ENCODE peak calls at places on chromosomes 6 and 20, in four cellular contexts. E, P, K and A are unnamed samples.
A peak's percentile ranks its signal among the peaks of the same experiment; 100 is the strongest.

GRCh38 chr6:52399511-52400315 is 20.4 kb upstream of the EFHC1 start:
- DNase-seq in E (peak; percentile 42), P (no peak), K (peak; percentile 70), A (peak; percentile 45)

GRCh38 chr6:13486679-13487121 is 700 bp downstream of the GFOD1 start:
- DNase-seq in E (peak; percentile 65), P (peak; percentile 62), K (peak; percentile 61), A (peak; percentile 46)

GRCh38 chr6:135087403-135087802 is 32.8 kb upstream of the HBS1L start:
- DNase-seq in E (no peak), P (no peak), K (no peak), A (no peak)

GRCh38 chr6:13733178-13733851 is 21.7 kb upstream of the RANBP9 start:
- DNase-seq in E (peak; percentile 66), P (peak; percentile 46), K (peak; percentile 93), A (peak; percentile 6)

GRCh38 chr6:24154121-24154520 is 28.1 kb downstream of the NRSN1 start:
- DNase-seq in E (no peak), P (no peak), K (no peak), A (no peak)

GRCh38 chr20:611843-612185 is 1.7 kb upstream of the TCF15 start:
- DNase-seq in E (no peak), P (no peak), K (no peak), A (no peak)

GRCh38 chr20:33731693-33732165 is at the start of gene ZNF341:
- DNase-seq in E (peak; percentile 91), P (peak; percentile 90), K (peak; percentile 76), A (no peak)

GRCh38 chr20:17883592-17884317 is 84.8 kb downstream of the SNX5 start:
- DNase-seq in E (no peak), P (no peak), K (no peak), A (no peak)

GRCh38 chr20:25178563-25179438 is 16.7 kb upstream of the ENTPD6 start:
- DNase-seq in E (no peak), P (no peak), K (peak; percentile 91), A (peak; percentile 26)

GRCh38 chr6:9100869-9101575 is 665.7 kb upstream of the SLC35B3 start:
- DNase-seq in E (no peak), P (no peak), K (no peak), A (no peak)

GRCh38 chr6:145669627-145670034 is 65.7 kb downstream of the EPM2A start:
- DNase-seq in E (no peak), P (no peak), K (peak; percentile 86), A (no peak)

GRCh38 chr6:122869437-122870024 is 80.5 kb downstream of the SMPDL3A start:
- DNase-seq in E (peak; percentile 25), P (no peak), K (peak; percentile 47), A (peak; percentile 58)

GRCh38 chr6:164563866-164564265 is 745.5 kb downstream of the C6orf118 start:
- DNase-seq in E (no peak), P (no peak), K (no peak), A (no peak)

GRCh38 chr6:164561656-164562055 is 747.7 kb downstream of the C6orf118 start:
- DNase-seq in E (no peak), P (no peak), K (no peak), A (no peak)
- TF ChIP-seq CTCF in E (no peak), P (no peak), K (no peak), A (no peak)

GRCh38 chr20:20019123-20019522 is 2.0 kb downstream of the NAA20 start:
- DNase-seq in E (no peak), P (no peak), K (no peak), A (peak; percentile 1)

GRCh38 chr20:20017001-20017851 is at the start of gene NAA20:
- DNase-seq in E (peak; percentile 95), P (peak; percentile 94), K (peak; percentile 90), A (peak; percentile 80)

GRCh38 chr20:20018366-20018765 is 1.2 kb downstream of the NAA20 start:
- DNase-seq in E (no peak), P (no peak), K (no peak), A (no peak)

GRCh38 chr20:20014659-20015058 is 2.5 kb upstream of the NAA20 start:
- DNase-seq in E (no peak), P (no peak), K (no peak), A (no peak)

GRCh38 chr20:20017852-20018245 is 687 bp downstream of the NAA20 start:
- DNase-seq in E (no peak), P (no peak), K (no peak), A (no peak)
- TF ChIP-seq CTCF in E (no peak), P (no peak), K (no peak), A (no peak)

GRCh38 chr20:58868795-58869194 is 16.3 kb downstream of the GNAS start:
- DNase-seq in E (no peak), P (no peak), K (no peak), A (no peak)
- TF ChIP-seq CTCF in E (no peak), P (peak; percentile 36), K (peak; percentile 45), A (no peak)

GRCh38 chr6:81838724-81839425 is 86.4 kb upstream of the TENT5A start:
- DNase-seq in E (no peak), P (no peak), K (no peak), A (no peak)
- TF ChIP-seq CTCF in E (peak; percentile 29), P (no peak), K (no peak), A (no peak)

GRCh38 chr20:23568320-23569011 is at the start of gene CST9L:
- DNase-seq in E (no peak), P (no peak), K (no peak), A (no peak)

GRCh38 chr20:23569570-23569969 is 1.3 kb upstream of the CST9L start:
- DNase-seq in E (no peak), P (no peak), K (no peak), A (no peak)

GRCh38 chr20:23565503-23566056 is 2.7 kb downstream of the CST9L start:
- DNase-seq in E (no peak), P (no peak), K (no peak), A (no peak)

GRCh38 chr20:23566199-23566932 is 1.9 kb downstream of the CST9L start:
- DNase-seq in E (no peak), P (no peak), K (no peak), A (no peak)

DNA sequence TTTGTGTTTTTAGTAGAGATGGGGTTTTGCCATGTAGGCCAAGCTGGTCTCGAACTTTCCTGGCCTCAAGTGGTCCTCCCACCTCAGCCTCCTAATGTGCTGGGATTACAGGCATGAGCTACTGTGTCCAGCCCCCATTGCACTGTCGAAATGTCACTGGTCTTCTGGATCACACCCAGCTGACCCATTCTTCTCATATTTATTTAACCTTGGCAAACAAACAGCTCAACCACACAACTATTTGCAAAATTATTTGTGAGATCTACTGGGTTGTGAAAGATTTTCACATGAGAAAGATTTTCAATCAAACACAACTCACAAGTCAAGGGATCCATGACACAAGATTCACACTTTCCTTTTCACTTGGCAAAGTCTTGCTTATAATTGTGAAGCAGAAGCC is 1.9 kb upstream of the CST9L start:
- DNase-seq in E (peak; percentile 3), P (no peak), K (no peak), A (no peak)
- TF ChIP-seq CTCF in E (no peak), P (no peak), K (no peak), A (no peak)